ENCODE peak calls at places on chromosomes 5 and 9, in six cellular contexts. One of them, this sample, is unnamed.

GRCh38 chr5:173529861-173530260 is 86.6 kb downstream of the BOD1 start:
- DNase-seq in AG04449: no peak
- DNase-seq in stimulated activated CD8-positive, alpha-beta memory T cell treated with anti-CD3 and anti-CD28 coated beads, Interleukin-2, amount 100 ng/mL, for 1 hour: no peak
- DNase-seq in stimulated activated CD4-positive, alpha-beta T cell treated with anti-CD3 and anti-CD28 coated beads, TNF-alpha, amount 100 ng/mL, for 24 hours: no peak
- DNase-seq in effector memory CD8-positive, alpha-beta T cell: no peak
- DNase-seq in HFFc6: no peak
- DNase-seq in this sample: no peak

GRCh38 chr9:14080940-14081621 is 232.9 kb downstream of the NFIB start:
- DNase-seq in AG04449: no peak
- DNase-seq in stimulated activated CD8-positive, alpha-beta memory T cell treated with anti-CD3 and anti-CD28 coated beads, Interleukin-2, amount 100 ng/mL, for 1 hour: no peak
- DNase-seq in stimulated activated CD4-positive, alpha-beta T cell treated with anti-CD3 and anti-CD28 coated beads, TNF-alpha, amount 100 ng/mL, for 24 hours: no peak
- DNase-seq in effector memory CD8-positive, alpha-beta T cell: no peak
- DNase-seq in HFFc6: no peak
- DNase-seq in this sample: peak

GRCh38 chr5:56319281-56320242 is 86.4 kb upstream of the ANKRD55 start:
- DNase-seq in AG04449: no peak
- DNase-seq in stimulated activated CD8-positive, alpha-beta memory T cell treated with anti-CD3 and anti-CD28 coated beads, Interleukin-2, amount 100 ng/mL, for 1 hour: no peak
- DNase-seq in stimulated activated CD4-positive, alpha-beta T cell treated with anti-CD3 and anti-CD28 coated beads, TNF-alpha, amount 100 ng/mL, for 24 hours: no peak
- DNase-seq in effector memory CD8-positive, alpha-beta T cell: no peak
- DNase-seq in HFFc6: no peak
- DNase-seq in this sample: no peak

GRCh38 chr9:98944130-98945074 is 695 bp downstream of the COL15A1 start:
- DNase-seq in AG04449: no peak
- DNase-seq in stimulated activated CD8-positive, alpha-beta memory T cell treated with anti-CD3 and anti-CD28 coated beads, Interleukin-2, amount 100 ng/mL, for 1 hour: no peak
- DNase-seq in stimulated activated CD4-positive, alpha-beta T cell treated with anti-CD3 and anti-CD28 coated beads, TNF-alpha, amount 100 ng/mL, for 24 hours: no peak
- DNase-seq in effector memory CD8-positive, alpha-beta T cell: no peak
- DNase-seq in HFFc6: no peak
- DNase-seq in this sample: no peak

GRCh38 chr5:75351058-75351926 is 14.3 kb downstream of the HMGCR start:
- DNase-seq in AG04449: no peak
- DNase-seq in stimulated activated CD8-positive, alpha-beta memory T cell treated with anti-CD3 and anti-CD28 coated beads, Interleukin-2, amount 100 ng/mL, for 1 hour: no peak
- DNase-seq in stimulated activated CD4-positive, alpha-beta T cell treated with anti-CD3 and anti-CD28 coated beads, TNF-alpha, amount 100 ng/mL, for 24 hours: no peak
- DNase-seq in effector memory CD8-positive, alpha-beta T cell: no peak
- DNase-seq in HFFc6: no peak
- DNase-seq in this sample: no peak

GRCh38 chr9:126861707-126862460 is 1.4 kb downstream of the ZBTB34 start:
- DNase-seq in AG04449: no peak
- DNase-seq in stimulated activated CD8-positive, alpha-beta memory T cell treated with anti-CD3 and anti-CD28 coated beads, Interleukin-2, amount 100 ng/mL, for 1 hour: no peak
- DNase-seq in stimulated activated CD4-positive, alpha-beta T cell treated with anti-CD3 and anti-CD28 coated beads, TNF-alpha, amount 100 ng/mL, for 24 hours: no peak
- DNase-seq in effector memory CD8-positive, alpha-beta T cell: no peak
- DNase-seq in HFFc6: no peak
- DNase-seq in this sample: no peak

GRCh38 chr5:21774791-21775190 is 1078.4 kb downstream of the CDH12 start:
- DNase-seq in AG04449: no peak
- DNase-seq in stimulated activated CD8-positive, alpha-beta memory T cell treated with anti-CD3 and anti-CD28 coated beads, Interleukin-2, amount 100 ng/mL, for 1 hour: no peak
- DNase-seq in stimulated activated CD4-positive, alpha-beta T cell treated with anti-CD3 and anti-CD28 coated beads, TNF-alpha, amount 100 ng/mL, for 24 hours: no peak
- DNase-seq in effector memory CD8-positive, alpha-beta T cell: no peak
- DNase-seq in HFFc6: no peak
- DNase-seq in this sample: peak

GRCh38 chr9:30258079-30258478 is 2126.4 kb upstream of the ACO1 start:
- DNase-seq in AG04449: no peak
- DNase-seq in stimulated activated CD8-positive, alpha-beta memory T cell treated with anti-CD3 and anti-CD28 coated beads, Interleukin-2, amount 100 ng/mL, for 1 hour: no peak
- DNase-seq in stimulated activated CD4-positive, alpha-beta T cell treated with anti-CD3 and anti-CD28 coated beads, TNF-alpha, amount 100 ng/mL, for 24 hours: no peak
- DNase-seq in effector memory CD8-positive, alpha-beta T cell: no peak
- DNase-seq in HFFc6: no peak
- DNase-seq in this sample: no peak

GRCh38 chr5:113520429-113520828 is 6.9 kb downstream of the YTHDC2 start:
- DNase-seq in AG04449: no peak
- DNase-seq in stimulated activated CD8-positive, alpha-beta memory T cell treated with anti-CD3 and anti-CD28 coated beads, Interleukin-2, amount 100 ng/mL, for 1 hour: no peak
- DNase-seq in stimulated activated CD4-positive, alpha-beta T cell treated with anti-CD3 and anti-CD28 coated beads, TNF-alpha, amount 100 ng/mL, for 24 hours: no peak
- DNase-seq in effector memory CD8-positive, alpha-beta T cell: no peak
- DNase-seq in HFFc6: peak
- DNase-seq in this sample: no peak

GRCh38 chr5:9474241-9475002 is 71.5 kb downstream of the SEMA5A start:
- DNase-seq in AG04449: no peak
- DNase-seq in stimulated activated CD8-positive, alpha-beta memory T cell treated with anti-CD3 and anti-CD28 coated beads, Interleukin-2, amount 100 ng/mL, for 1 hour: no peak
- DNase-seq in stimulated activated CD4-positive, alpha-beta T cell treated with anti-CD3 and anti-CD28 coated beads, TNF-alpha, amount 100 ng/mL, for 24 hours: no peak
- DNase-seq in effector memory CD8-positive, alpha-beta T cell: no peak
- DNase-seq in HFFc6: no peak
- DNase-seq in this sample: no peak

GRCh38 chr9:133532937-133533668 is 1.4 kb upstream of the ADAMTSL2 start:
- DNase-seq in AG04449: no peak
- DNase-seq in stimulated activated CD8-positive, alpha-beta memory T cell treated with anti-CD3 and anti-CD28 coated beads, Interleukin-2, amount 100 ng/mL, for 1 hour: peak
- DNase-seq in stimulated activated CD4-positive, alpha-beta T cell treated with anti-CD3 and anti-CD28 coated beads, TNF-alpha, amount 100 ng/mL, for 24 hours: peak
- DNase-seq in effector memory CD8-positive, alpha-beta T cell: peak
- DNase-seq in HFFc6: peak
- DNase-seq in this sample: peak

GRCh38 chr5:80884086-80884813 is 75.9 kb upstream of the RASGRF2 start:
- DNase-seq in AG04449: no peak
- DNase-seq in stimulated activated CD8-positive, alpha-beta memory T cell treated with anti-CD3 and anti-CD28 coated beads, Interleukin-2, amount 100 ng/mL, for 1 hour: no peak
- DNase-seq in stimulated activated CD4-positive, alpha-beta T cell treated with anti-CD3 and anti-CD28 coated beads, TNF-alpha, amount 100 ng/mL, for 24 hours: no peak
- DNase-seq in effector memory CD8-positive, alpha-beta T cell: no peak
- DNase-seq in HFFc6: no peak
- DNase-seq in this sample: no peak

GRCh38 chr9:89284076-89284475 is 26.9 kb upstream of the CKS2 start:
- DNase-seq in AG04449: no peak
- DNase-seq in stimulated activated CD8-positive, alpha-beta memory T cell treated with anti-CD3 and anti-CD28 coated beads, Interleukin-2, amount 100 ng/mL, for 1 hour: no peak
- DNase-seq in stimulated activated CD4-positive, alpha-beta T cell treated with anti-CD3 and anti-CD28 coated beads, TNF-alpha, amount 100 ng/mL, for 24 hours: no peak
- DNase-seq in effector memory CD8-positive, alpha-beta T cell: no peak
- DNase-seq in HFFc6: no peak
- DNase-seq in this sample: no peak

GRCh38 chr9:134226221-134226930 is 62.0 kb upstream of the RNU6ATAC start:
- DNase-seq in AG04449: peak
- DNase-seq in stimulated activated CD8-positive, alpha-beta memory T cell treated with anti-CD3 and anti-CD28 coated beads, Interleukin-2, amount 100 ng/mL, for 1 hour: no peak
- DNase-seq in stimulated activated CD4-positive, alpha-beta T cell treated with anti-CD3 and anti-CD28 coated beads, TNF-alpha, amount 100 ng/mL, for 24 hours: no peak
- DNase-seq in effector memory CD8-positive, alpha-beta T cell: no peak
- DNase-seq in HFFc6: no peak
- DNase-seq in this sample: no peak

GRCh38 chr5:93649234-93649900 is 66.3 kb downstream of the NR2F1 start:
- DNase-seq in AG04449: no peak
- DNase-seq in stimulated activated CD8-positive, alpha-beta memory T cell treated with anti-CD3 and anti-CD28 coated beads, Interleukin-2, amount 100 ng/mL, for 1 hour: no peak
- DNase-seq in stimulated activated CD4-positive, alpha-beta T cell treated with anti-CD3 and anti-CD28 coated beads, TNF-alpha, amount 100 ng/mL, for 24 hours: no peak
- DNase-seq in effector memory CD8-positive, alpha-beta T cell: no peak
- DNase-seq in HFFc6: no peak
- DNase-seq in this sample: no peak

GRCh38 chr5:123217183-123217582 is 128.1 kb downstream of the PRDM6 start:
- DNase-seq in AG04449: no peak
- DNase-seq in stimulated activated CD8-positive, alpha-beta memory T cell treated with anti-CD3 and anti-CD28 coated beads, Interleukin-2, amount 100 ng/mL, for 1 hour: no peak
- DNase-seq in stimulated activated CD4-positive, alpha-beta T cell treated with anti-CD3 and anti-CD28 coated beads, TNF-alpha, amount 100 ng/mL, for 24 hours: no peak
- DNase-seq in effector memory CD8-positive, alpha-beta T cell: no peak
- DNase-seq in HFFc6: no peak
- DNase-seq in this sample: no peak

GRCh38 chr5:5645198-5645597 is 222.7 kb downstream of the ICE1 start:
- DNase-seq in AG04449: no peak
- DNase-seq in stimulated activated CD8-positive, alpha-beta memory T cell treated with anti-CD3 and anti-CD28 coated beads, Interleukin-2, amount 100 ng/mL, for 1 hour: no peak
- DNase-seq in stimulated activated CD4-positive, alpha-beta T cell treated with anti-CD3 and anti-CD28 coated beads, TNF-alpha, amount 100 ng/mL, for 24 hours: no peak
- DNase-seq in effector memory CD8-positive, alpha-beta T cell: no peak
- DNase-seq in HFFc6: no peak
- DNase-seq in this sample: no peak

GRCh38 chr5:92019376-92019990 is 636.4 kb upstream of the ARRDC3 start:
- DNase-seq in AG04449: no peak
- DNase-seq in stimulated activated CD8-positive, alpha-beta memory T cell treated with anti-CD3 and anti-CD28 coated beads, Interleukin-2, amount 100 ng/mL, for 1 hour: no peak
- DNase-seq in stimulated activated CD4-positive, alpha-beta T cell treated with anti-CD3 and anti-CD28 coated beads, TNF-alpha, amount 100 ng/mL, for 24 hours: no peak
- DNase-seq in effector memory CD8-positive, alpha-beta T cell: no peak
- DNase-seq in HFFc6: peak
- DNase-seq in this sample: peak

GRCh38 chr9:100428871-100429654 is 2.1 kb downstream of the MSANTD3 start:
- DNase-seq in AG04449: peak
- DNase-seq in stimulated activated CD8-positive, alpha-beta memory T cell treated with anti-CD3 and anti-CD28 coated beads, Interleukin-2, amount 100 ng/mL, for 1 hour: no peak
- DNase-seq in stimulated activated CD4-positive, alpha-beta T cell treated with anti-CD3 and anti-CD28 coated beads, TNF-alpha, amount 100 ng/mL, for 24 hours: no peak
- DNase-seq in effector memory CD8-positive, alpha-beta T cell: no peak
- DNase-seq in HFFc6: peak
- DNase-seq in this sample: peak

GRCh38 chr5:98401645-98402044 is 371.8 kb upstream of the RGMB start:
- DNase-seq in AG04449: no peak
- DNase-seq in stimulated activated CD8-positive, alpha-beta memory T cell treated with anti-CD3 and anti-CD28 coated beads, Interleukin-2, amount 100 ng/mL, for 1 hour: no peak
- DNase-seq in stimulated activated CD4-positive, alpha-beta T cell treated with anti-CD3 and anti-CD28 coated beads, TNF-alpha, amount 100 ng/mL, for 24 hours: no peak
- DNase-seq in effector memory CD8-positive, alpha-beta T cell: no peak
- DNase-seq in HFFc6: peak
- DNase-seq in this sample: no peak

GRCh38 chr9:125418404-125418803 is 156.8 kb downstream of the GAPVD1 start:
- DNase-seq in AG04449: no peak
- DNase-seq in stimulated activated CD8-positive, alpha-beta memory T cell treated with anti-CD3 and anti-CD28 coated beads, Interleukin-2, amount 100 ng/mL, for 1 hour: no peak
- DNase-seq in stimulated activated CD4-positive, alpha-beta T cell treated with anti-CD3 and anti-CD28 coated beads, TNF-alpha, amount 100 ng/mL, for 24 hours: no peak
- DNase-seq in effector memory CD8-positive, alpha-beta T cell: no peak
- DNase-seq in HFFc6: no peak
- DNase-seq in this sample: no peak

GRCh38 chr9:27194401-27195091 is 85.5 kb downstream of the TEK start:
- DNase-seq in AG04449: peak
- DNase-seq in stimulated activated CD8-positive, alpha-beta memory T cell treated with anti-CD3 and anti-CD28 coated beads, Interleukin-2, amount 100 ng/mL, for 1 hour: no peak
- DNase-seq in stimulated activated CD4-positive, alpha-beta T cell treated with anti-CD3 and anti-CD28 coated beads, TNF-alpha, amount 100 ng/mL, for 24 hours: no peak
- DNase-seq in effector memory CD8-positive, alpha-beta T cell: no peak
- DNase-seq in HFFc6: peak
- DNase-seq in this sample: peak

GRCh38 chr5:6574537-6574936 is 58.3 kb downstream of the NSUN2 start:
- DNase-seq in AG04449: no peak
- DNase-seq in stimulated activated CD8-positive, alpha-beta memory T cell treated with anti-CD3 and anti-CD28 coated beads, Interleukin-2, amount 100 ng/mL, for 1 hour: no peak
- DNase-seq in stimulated activated CD4-positive, alpha-beta T cell treated with anti-CD3 and anti-CD28 coated beads, TNF-alpha, amount 100 ng/mL, for 24 hours: no peak
- DNase-seq in effector memory CD8-positive, alpha-beta T cell: no peak
- DNase-seq in HFFc6: no peak
- DNase-seq in this sample: no peak

GRCh38 chr5:88836195-88836838 is 46.7 kb downstream of the MEF2C start:
- DNase-seq in AG04449: no peak
- DNase-seq in stimulated activated CD8-positive, alpha-beta memory T cell treated with anti-CD3 and anti-CD28 coated beads, Interleukin-2, amount 100 ng/mL, for 1 hour: no peak
- DNase-seq in stimulated activated CD4-positive, alpha-beta T cell treated with anti-CD3 and anti-CD28 coated beads, TNF-alpha, amount 100 ng/mL, for 24 hours: no peak
- DNase-seq in effector memory CD8-positive, alpha-beta T cell: no peak
- DNase-seq in HFFc6: no peak
- DNase-seq in this sample: peak

GRCh38 chr9:91676042-91676441 is 252.4 kb upstream of the NFIL3 start:
- DNase-seq in AG04449: no peak
- DNase-seq in stimulated activated CD8-positive, alpha-beta memory T cell treated with anti-CD3 and anti-CD28 coated beads, Interleukin-2, amount 100 ng/mL, for 1 hour: no peak
- DNase-seq in stimulated activated CD4-positive, alpha-beta T cell treated with anti-CD3 and anti-CD28 coated beads, TNF-alpha, amount 100 ng/mL, for 24 hours: no peak
- DNase-seq in effector memory CD8-positive, alpha-beta T cell: no peak
- DNase-seq in HFFc6: peak
- DNase-seq in this sample: no peak

GRCh38 chr5:53469946-53470687 is 10.3 kb upstream of the FST start:
- DNase-seq in AG04449: no peak
- DNase-seq in stimulated activated CD8-positive, alpha-beta memory T cell treated with anti-CD3 and anti-CD28 coated beads, Interleukin-2, amount 100 ng/mL, for 1 hour: no peak
- DNase-seq in stimulated activated CD4-positive, alpha-beta T cell treated with anti-CD3 and anti-CD28 coated beads, TNF-alpha, amount 100 ng/mL, for 24 hours: no peak
- DNase-seq in effector memory CD8-positive, alpha-beta T cell: no peak
- DNase-seq in HFFc6: peak
- DNase-seq in this sample: peak

GRCh38 chr9:127832248-127832647 is 22.2 kb downstream of the ENG start:
- DNase-seq in AG04449: no peak
- DNase-seq in stimulated activated CD8-positive, alpha-beta memory T cell treated with anti-CD3 and anti-CD28 coated beads, Interleukin-2, amount 100 ng/mL, for 1 hour: no peak
- DNase-seq in stimulated activated CD4-positive, alpha-beta T cell treated with anti-CD3 and anti-CD28 coated beads, TNF-alpha, amount 100 ng/mL, for 24 hours: no peak
- DNase-seq in effector memory CD8-positive, alpha-beta T cell: no peak
- DNase-seq in HFFc6: no peak
- DNase-seq in this sample: no peak

GRCh38 chr9:18747590-18747989 is 273.6 kb downstream of the ADAMTSL1 start:
- DNase-seq in AG04449: no peak
- DNase-seq in stimulated activated CD8-positive, alpha-beta memory T cell treated with anti-CD3 and anti-CD28 coated beads, Interleukin-2, amount 100 ng/mL, for 1 hour: no peak
- DNase-seq in stimulated activated CD4-positive, alpha-beta T cell treated with anti-CD3 and anti-CD28 coated beads, TNF-alpha, amount 100 ng/mL, for 24 hours: no peak
- DNase-seq in effector memory CD8-positive, alpha-beta T cell: no peak
- DNase-seq in HFFc6: no peak
- DNase-seq in this sample: no peak

GRCh38 chr9:32969270-32969669 is 32.2 kb downstream of the APTX start:
- DNase-seq in AG04449: peak
- DNase-seq in stimulated activated CD8-positive, alpha-beta memory T cell treated with anti-CD3 and anti-CD28 coated beads, Interleukin-2, amount 100 ng/mL, for 1 hour: no peak
- DNase-seq in stimulated activated CD4-positive, alpha-beta T cell treated with anti-CD3 and anti-CD28 coated beads, TNF-alpha, amount 100 ng/mL, for 24 hours: no peak
- DNase-seq in effector memory CD8-positive, alpha-beta T cell: no peak
- DNase-seq in HFFc6: peak
- DNase-seq in this sample: no peak

GRCh38 chr5:7714119-7714518 is 136.8 kb downstream of the CFAP90 start:
- DNase-seq in AG04449: no peak
- DNase-seq in stimulated activated CD8-positive, alpha-beta memory T cell treated with anti-CD3 and anti-CD28 coated beads, Interleukin-2, amount 100 ng/mL, for 1 hour: no peak
- DNase-seq in stimulated activated CD4-positive, alpha-beta T cell treated with anti-CD3 and anti-CD28 coated beads, TNF-alpha, amount 100 ng/mL, for 24 hours: no peak
- DNase-seq in effector memory CD8-positive, alpha-beta T cell: no peak
- DNase-seq in HFFc6: no peak
- DNase-seq in this sample: peak

GRCh38 chr5:132704875-132705274 is 31.1 kb downstream of the IL4 start:
- DNase-seq in AG04449: no peak
- DNase-seq in stimulated activated CD8-positive, alpha-beta memory T cell treated with anti-CD3 and anti-CD28 coated beads, Interleukin-2, amount 100 ng/mL, for 1 hour: no peak
- DNase-seq in stimulated activated CD4-positive, alpha-beta T cell treated with anti-CD3 and anti-CD28 coated beads, TNF-alpha, amount 100 ng/mL, for 24 hours: no peak
- DNase-seq in effector memory CD8-positive, alpha-beta T cell: no peak
- DNase-seq in HFFc6: peak
- DNase-seq in this sample: peak

GRCh38 chr9:107976767-107977166 is 487.2 kb upstream of the KLF4 start:
- DNase-seq in AG04449: no peak
- DNase-seq in stimulated activated CD8-positive, alpha-beta memory T cell treated with anti-CD3 and anti-CD28 coated beads, Interleukin-2, amount 100 ng/mL, for 1 hour: no peak
- DNase-seq in stimulated activated CD4-positive, alpha-beta T cell treated with anti-CD3 and anti-CD28 coated beads, TNF-alpha, amount 100 ng/mL, for 24 hours: no peak
- DNase-seq in effector memory CD8-positive, alpha-beta T cell: no peak
- DNase-seq in HFFc6: no peak
- DNase-seq in this sample: no peak

GRCh38 chr9:1008256-1008655 is 31.8 kb downstream of the DMRT3 start:
- DNase-seq in AG04449: no peak
- DNase-seq in stimulated activated CD8-positive, alpha-beta memory T cell treated with anti-CD3 and anti-CD28 coated beads, Interleukin-2, amount 100 ng/mL, for 1 hour: no peak
- DNase-seq in stimulated activated CD4-positive, alpha-beta T cell treated with anti-CD3 and anti-CD28 coated beads, TNF-alpha, amount 100 ng/mL, for 24 hours: no peak
- DNase-seq in effector memory CD8-positive, alpha-beta T cell: no peak
- DNase-seq in HFFc6: no peak
- DNase-seq in this sample: no peak